ENCODE peak calls at places on chromosomes 1 and 21, in nine cellular contexts. One of them, this sample, is unnamed.

GRCh38 chr1:152622803-152623202 is at the start of gene LCE3A:
- DNase-seq in Right ventricle myocardium superior: no peak
- DNase-seq in AG09319: no peak
- DNase-seq in pons: no peak
- DNase-seq in iPS-NIHi11: no peak
- DNase-seq in kidney epithelial cell: no peak
- DNase-seq in NCI-H2029: no peak
- DNase-seq in Panc1: no peak
- DNase-seq in hypothalamus: no peak
- DNase-seq in this sample: no peak

GRCh38 chr1:111620412-111620971 is 903 bp downstream of the RAP1A start:
- DNase-seq in Right ventricle myocardium superior: no peak
- DNase-seq in AG09319: no peak
- DNase-seq in pons: peak
- DNase-seq in iPS-NIHi11: no peak
- DNase-seq in kidney epithelial cell: no peak
- DNase-seq in NCI-H2029: no peak
- DNase-seq in Panc1: no peak
- DNase-seq in hypothalamus: no peak
- DNase-seq in this sample: no peak

GRCh38 chr1:172119184-172119583 is 277.9 kb downstream of the DNM3 start:
- DNase-seq in Right ventricle myocardium superior: no peak
- DNase-seq in AG09319: no peak
- DNase-seq in pons: no peak
- DNase-seq in iPS-NIHi11: no peak
- DNase-seq in kidney epithelial cell: no peak
- DNase-seq in NCI-H2029: no peak
- DNase-seq in Panc1: no peak
- DNase-seq in hypothalamus: no peak
- DNase-seq in this sample: no peak

GRCh38 chr1:77300566-77300965 is 18.7 kb downstream of the AK5 start:
- DNase-seq in Right ventricle myocardium superior: no peak
- DNase-seq in AG09319: no peak
- DNase-seq in pons: no peak
- DNase-seq in iPS-NIHi11: no peak
- DNase-seq in kidney epithelial cell: no peak
- DNase-seq in NCI-H2029: no peak
- DNase-seq in Panc1: no peak
- DNase-seq in hypothalamus: no peak
- DNase-seq in this sample: no peak

GRCh38 chr1:147243228-147243685 is 773 bp downstream of the CHD1L start:
- DNase-seq in Right ventricle myocardium superior: peak
- DNase-seq in AG09319: no peak
- DNase-seq in pons: no peak
- DNase-seq in iPS-NIHi11: peak
- DNase-seq in kidney epithelial cell: no peak
- DNase-seq in NCI-H2029: no peak
- DNase-seq in Panc1: no peak
- DNase-seq in hypothalamus: no peak
- DNase-seq in this sample: no peak

GRCh38 chr1:114505148-114505561 is 5.8 kb downstream of the TRIM33 start:
- DNase-seq in Right ventricle myocardium superior: no peak
- DNase-seq in AG09319: no peak
- DNase-seq in pons: no peak
- DNase-seq in iPS-NIHi11: no peak
- DNase-seq in kidney epithelial cell: no peak
- DNase-seq in NCI-H2029: no peak
- DNase-seq in Panc1: no peak
- DNase-seq in hypothalamus: no peak
- DNase-seq in this sample: no peak

GRCh38 chr1:226628624-226629155 is 80.1 kb downstream of the STUM start:
- DNase-seq in Right ventricle myocardium superior: peak
- DNase-seq in AG09319: no peak
- DNase-seq in pons: no peak
- DNase-seq in iPS-NIHi11: no peak
- DNase-seq in kidney epithelial cell: no peak
- DNase-seq in NCI-H2029: no peak
- DNase-seq in Panc1: no peak
- DNase-seq in hypothalamus: no peak
- DNase-seq in this sample: no peak

GRCh38 chr1:179247923-179248322 is 18.4 kb upstream of the ABL2 start:
- DNase-seq in Right ventricle myocardium superior: no peak
- DNase-seq in AG09319: no peak
- DNase-seq in pons: no peak
- DNase-seq in iPS-NIHi11: no peak
- DNase-seq in kidney epithelial cell: no peak
- DNase-seq in NCI-H2029: no peak
- DNase-seq in Panc1: no peak
- DNase-seq in hypothalamus: no peak
- DNase-seq in this sample: no peak

GRCh38 chr21:42381347-42381984 is 14.4 kb downstream of the TMPRSS3 start:
- DNase-seq in Right ventricle myocardium superior: no peak
- DNase-seq in AG09319: no peak
- DNase-seq in pons: peak
- DNase-seq in iPS-NIHi11: peak
- DNase-seq in kidney epithelial cell: no peak
- DNase-seq in NCI-H2029: peak
- DNase-seq in Panc1: peak
- DNase-seq in hypothalamus: no peak
- DNase-seq in this sample: no peak

GRCh38 chr1:35640380-35641232 is 720 bp downstream of the PSMB2 start:
- DNase-seq in Right ventricle myocardium superior: no peak
- DNase-seq in AG09319: no peak
- DNase-seq in pons: no peak
- DNase-seq in iPS-NIHi11: no peak
- DNase-seq in kidney epithelial cell: no peak
- DNase-seq in NCI-H2029: no peak
- DNase-seq in Panc1: no peak
- DNase-seq in hypothalamus: no peak
- DNase-seq in this sample: no peak

GRCh38 chr21:33261635-33262034 is 4.5 kb upstream of the IL10RB start:
- DNase-seq in Right ventricle myocardium superior: no peak
- DNase-seq in AG09319: no peak
- DNase-seq in pons: peak
- DNase-seq in iPS-NIHi11: no peak
- DNase-seq in kidney epithelial cell: no peak
- DNase-seq in NCI-H2029: no peak
- DNase-seq in Panc1: no peak
- DNase-seq in hypothalamus: no peak
- DNase-seq in this sample: no peak

This sample was measured in GM04504.